ENCODE peak calls at places on chromosomes 6 and 20, in four cellular contexts. E, T, Q and W are unnamed samples.

GRCh38 chr6:46930331-46930730 is 8.6 kb upstream of the ADGRF5 start:
- DNase-seq in T (no peak), Q (no peak), E (no peak), W (no peak)

GRCh38 chr6:79718509-79719247 is 87.5 kb downstream of the SH3BGRL2 start:
- DNase-seq in T (no peak), E (no peak), Q (no peak), W (no peak)

GRCh38 chr20:25058797-25059486 is 1.0 kb upstream of the ACSS1 start:
- DNase-seq in Q (no peak), T (peak; percentile 56), E (peak; percentile 81), W (peak; percentile 74)

GRCh38 chr6:140571139-140571538 is 1196.7 kb upstream of the CITED2 start:
- DNase-seq in T (no peak), Q (no peak), E (no peak), W (no peak)

GRCh38 chr6:3457710-3458605 is 1.1 kb upstream of the SLC22A23 start:
- DNase-seq in E (peak; percentile 76), T (no peak), Q (no peak), W (no peak)

GRCh38 chr20:49559411-49560081 is 8.4 kb downstream of the PTGIS start:
- DNase-seq in T (no peak), Q (no peak), E (peak; percentile 75), W (peak; percentile 58)

GRCh38 chr6:157904999-157905398 is 76.7 kb upstream of the SYNJ2 start:
- DNase-seq in T (no peak), E (no peak), Q (no peak), W (no peak)

GRCh38 chr6:25404094-25404493 is 124.9 kb downstream of the CARMIL1 start:
- DNase-seq in E (no peak), T (no peak), Q (no peak), W (no peak)

GRCh38 chr6:154928325-154928922 is 66.7 kb upstream of the TIAM2 start:
- DNase-seq in T (no peak), E (no peak), Q (peak; percentile 29), W (no peak)

GRCh38 chr6:90160013-90160412 is 136.6 kb downstream of the BACH2 start:
- DNase-seq in T (no peak), E (no peak), Q (no peak), W (no peak)

GRCh38 chr6:116975600-116975999 is 98.6 kb downstream of the RFX6 start:
- DNase-seq in T (no peak), E (no peak), Q (no peak), W (no peak)

GRCh38 chr20:39109933-39110818 is 148.0 kb downstream of the DHX35 start:
- DNase-seq in T (no peak), Q (no peak), E (no peak), W (no peak)

GRCh38 chr20:42192321-42192720 is 574.1 kb upstream of the CHD6 start:
- DNase-seq in E (no peak), T (no peak), Q (no peak), W (no peak)

GRCh38 chr6:168916576-168917207 is 337.0 kb downstream of the THBS2 start:
- DNase-seq in E (no peak), T (peak; percentile 19), Q (peak; percentile 38), W (no peak)

GRCh38 chr6:116666869-116667268 is 1.7 kb downstream of the ZUP1 start:
- DNase-seq in T (no peak), Q (no peak), E (no peak), W (no peak)

GRCh38 chr20:53502820-53503219 is 90.8 kb downstream of the ZNF217 start:
- DNase-seq in Q (no peak), E (no peak), T (no peak), W (no peak)

GRCh38 chr6:125078602-125079321 is 74.8 kb upstream of the TPD52L1 start:
- DNase-seq in E (no peak), Q (no peak), T (no peak), W (no peak)

GRCh38 chr20:62996596-62996982 is 10.2 kb downstream of the BHLHE23 start:
- DNase-seq in T (no peak), Q (no peak), E (no peak), W (no peak)

GRCh38 chr6:170165501-170166117 is 125.3 kb downstream of the DLL1 start:
- DNase-seq in T (no peak), Q (no peak), E (peak; percentile 64), W (no peak)

GRCh38 chr6:158031445-158032353 is 50.0 kb downstream of the SYNJ2 start:
- DNase-seq in E (peak; percentile 74), T (peak; percentile 77), Q (no peak), W (peak; percentile 80)

GRCh38 chr6:33724281-33725023 is 13.0 kb upstream of the UQCC2 start:
- DNase-seq in T (no peak), Q (no peak), E (no peak), W (no peak)

GRCh38 chr6:166998256-166999144 is 697 bp upstream of the CEP43 start:
- DNase-seq in Q (no peak), E (peak; percentile 63), T (peak; percentile 26), W (no peak)

GRCh38 chr20:58512808-58513552 is 2.2 kb downstream of the APCDD1L start:
- DNase-seq in T (no peak), E (peak; percentile 59), Q (peak; percentile 55), W (no peak)

GRCh38 chr6:106116125-106116524 is 30.0 kb downstream of the PRDM1 start:
- DNase-seq in T (peak; percentile 33), E (no peak), Q (no peak), W (no peak)

GRCh38 chr20:31666258-31667042 is 28.7 kb downstream of the COX4I2 start:
- DNase-seq in Q (no peak), T (peak; percentile 50), E (peak; percentile 79), W (no peak)

GRCh38 chr6:28141500-28142329 is at the start of gene ZKSCAN8:
- DNase-seq in E (peak; percentile 88), Q (peak; percentile 28), T (peak; percentile 74), W (peak; percentile 87)

GRCh38 chr6:31396422-31397152 is 6.8 kb upstream of the MICA start:
- DNase-seq in T (peak; percentile 81), E (peak; percentile 90), Q (no peak), W (no peak)

GRCh38 chr20:58839474-58839874 is 11.2 kb downstream of the GNAS-AS1 start:
- DNase-seq in E (no peak), Q (no peak), T (no peak), W (no peak)

GRCh38 chr20:11869641-11870040 is 48.1 kb upstream of the BTBD3 start:
- DNase-seq in T (no peak), Q (no peak), E (no peak), W (no peak)

GRCh38 chr6:53494076-53494475 is 50.8 kb downstream of the GCLC start:
- DNase-seq in T (no peak), Q (no peak), E (no peak), W (no peak)

GRCh38 chr20:61355096-61355495 is 103.0 kb downstream of the CDH4 start:
- DNase-seq in E (no peak), T (no peak), Q (no peak), W (no peak)

GRCh38 chr6:134495893-134496253 is 178.0 kb upstream of the SGK1 start:
- DNase-seq in E (no peak), T (no peak), Q (no peak), W (no peak)

GRCh38 chr6:44254957-44255808 is 2.1 kb downstream of the SLC35B2 start:
- DNase-seq in T (no peak), E (no peak), Q (no peak), W (no peak)

GRCh38 chr6:21664263-21665081 is 70.9 kb downstream of the SOX4 start:
- DNase-seq in Q (no peak), T (peak; percentile 31), E (peak; percentile 74), W (no peak)

GRCh38 chr6:82217014-82217621 is 30.4 kb downstream of the IBTK start:
- DNase-seq in T (no peak), E (no peak), Q (no peak), W (no peak)

GRCh38 chr20:310645-311044 is 13.3 kb downstream of the ZCCHC3 start:
- DNase-seq in E (no peak), Q (no peak), T (no peak), W (no peak)

GRCh38 chr6:122839477-122839876 is 50.4 kb downstream of the SMPDL3A start:
- DNase-seq in Q (no peak), E (peak; percentile 66), T (no peak), W (no peak)

DNA sequence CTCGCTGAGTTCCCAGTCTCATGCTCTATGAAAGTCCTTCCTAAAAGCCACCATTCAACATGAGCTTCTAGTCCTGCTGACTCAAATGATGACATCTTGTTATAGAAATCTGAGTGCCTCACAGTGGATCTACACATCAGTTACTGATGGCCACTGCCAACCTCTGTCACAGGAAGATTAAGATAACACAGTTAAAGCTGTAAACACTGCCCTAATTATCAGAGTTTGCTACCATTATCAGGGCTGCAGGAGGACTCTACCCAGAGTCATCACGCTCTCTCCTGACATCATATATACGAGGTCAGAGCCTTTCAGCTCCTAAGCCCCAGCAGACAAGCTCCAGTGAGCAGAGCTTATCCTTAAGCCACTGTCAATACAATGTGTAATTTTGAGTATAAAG is 63.2 kb downstream of the HIVEP2 start:
- DNase-seq in T (no peak), E (no peak), Q (no peak), W (no peak)
- H3K4me3 ChIP-seq in T (no peak overlapping the region), E (no peak overlapping the region), Q (no peak overlapping the region), W (no peak overlapping the region)

DNA sequence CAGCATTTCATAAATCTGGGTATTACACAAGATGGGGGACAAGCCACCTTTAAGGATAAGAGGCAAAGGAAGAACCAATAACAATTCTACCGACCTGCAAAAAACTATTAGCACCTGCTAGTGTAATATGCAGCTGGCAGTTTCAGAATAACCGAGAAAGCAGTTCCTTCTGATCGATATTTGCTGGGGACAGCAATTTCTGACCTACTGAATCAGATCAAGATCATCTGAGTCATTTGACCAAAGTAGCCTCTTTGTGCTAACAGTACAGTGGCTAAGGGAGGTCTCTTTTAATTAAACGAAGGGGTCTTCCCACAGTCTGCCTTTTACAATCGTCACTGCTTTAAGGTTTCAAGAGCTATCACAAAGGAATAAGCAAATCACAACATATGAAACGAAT is 318.9 kb downstream of the BTBD9 start:
- DNase-seq in Q (no peak), T (no peak), E (no peak), W (no peak)
- H3K27ac ChIP-seq in Q (no peak overlapping the region), T (no peak overlapping the region), E (no peak overlapping the region), W (no peak overlapping the region)

GRCh38 chr6:151440930-151441329 is 11.0 kb downstream of the RMND1 start:
- DNase-seq in T (no peak), E (no peak), Q (no peak), W (no peak)
- TF ChIP-seq CTCF in T (peak; percentile 53), E (no peak), Q (peak; percentile 38), W (no peak)

DNA sequence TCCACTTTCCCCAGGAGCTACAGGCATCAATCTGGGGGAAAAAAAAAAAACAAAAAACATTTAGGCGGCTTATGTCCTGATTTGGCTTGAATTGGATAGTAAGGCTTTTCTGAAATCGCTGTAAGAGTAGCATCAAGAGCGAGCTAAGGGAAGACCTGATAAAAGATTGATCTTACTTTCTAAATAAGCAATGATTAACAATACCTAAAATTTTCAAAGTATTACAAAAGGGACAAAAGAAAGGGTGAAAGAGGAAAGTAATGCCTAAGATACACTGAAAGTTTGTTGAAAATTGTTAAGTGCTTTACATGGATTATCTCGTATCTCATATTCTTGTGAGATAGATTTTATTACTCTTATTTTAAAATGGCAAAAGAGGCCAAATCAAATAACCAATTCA is 106.5 kb upstream of the PRSS16 start:
- DNase-seq in T (no peak), E (no peak), Q (no peak), W (no peak)
- H3K4me3 ChIP-seq in T (no peak overlapping the region), E (no peak overlapping the region), Q (no peak overlapping the region), W (no peak overlapping the region)